ENCODE peak calls at places on chromosomes 11 and 22, in seven cellular contexts. One of them, this sample, is unnamed.

GRCh38 chr22:22571862-22572261 is 12.8 kb upstream of the PRAME start:
- DNase-seq in fibroblast of lung: no peak
- DNase-seq in mammary epithelial cell: no peak
- DNase-seq in SK-N-MC: no peak
- DNase-seq in hepatocyte: no peak
- DNase-seq in K562: no peak
- DNase-seq in MM.1S: no peak
- DNase-seq in this sample: no peak

GRCh38 chr22:39356464-39356863 is 6.7 kb downstream of the SYNGR1 start:
- DNase-seq in fibroblast of lung: no peak
- DNase-seq in mammary epithelial cell: no peak
- DNase-seq in SK-N-MC: no peak
- DNase-seq in hepatocyte: no peak
- DNase-seq in K562: no peak
- DNase-seq in MM.1S: no peak
- DNase-seq in this sample: no peak

GRCh38 chr11:83140691-83141455 is 16.1 kb upstream of the PCF11 start:
- DNase-seq in fibroblast of lung: no peak
- DNase-seq in mammary epithelial cell: no peak
- DNase-seq in SK-N-MC: no peak
- DNase-seq in hepatocyte: no peak
- DNase-seq in K562: no peak
- DNase-seq in MM.1S: no peak
- DNase-seq in this sample: no peak

GRCh38 chr22:22702874-22703570 is 58.6 kb downstream of the GGTLC2 start:
- DNase-seq in fibroblast of lung: no peak
- DNase-seq in mammary epithelial cell: no peak
- DNase-seq in SK-N-MC: no peak
- DNase-seq in hepatocyte: no peak
- DNase-seq in K562: no peak
- DNase-seq in MM.1S: no peak
- DNase-seq in this sample: no peak

GRCh38 chr22:41181349-41182241 is 23.5 kb upstream of the L3MBTL2 start:
- DNase-seq in fibroblast of lung: peak
- DNase-seq in mammary epithelial cell: peak
- DNase-seq in SK-N-MC: no peak
- DNase-seq in hepatocyte: no peak
- DNase-seq in K562: no peak
- DNase-seq in MM.1S: no peak
- DNase-seq in this sample: peak

GRCh38 chr11:62450543-62451242 is 31.9 kb downstream of the SCGB1A1 start:
- DNase-seq in fibroblast of lung: no peak
- DNase-seq in mammary epithelial cell: no peak
- DNase-seq in SK-N-MC: no peak
- DNase-seq in hepatocyte: no peak
- DNase-seq in K562: no peak
- DNase-seq in MM.1S: no peak
- DNase-seq in this sample: no peak

GRCh38 chr11:7548659-7549283 is 35.0 kb downstream of the PPFIBP2 start:
- DNase-seq in fibroblast of lung: no peak
- DNase-seq in mammary epithelial cell: no peak
- DNase-seq in SK-N-MC: no peak
- DNase-seq in hepatocyte: peak
- DNase-seq in K562: no peak
- DNase-seq in MM.1S: peak
- DNase-seq in this sample: no peak

GRCh38 chr11:127766734-127767133 is 766.2 kb upstream of the KIRREL3 start:
- DNase-seq in fibroblast of lung: no peak
- DNase-seq in mammary epithelial cell: no peak
- DNase-seq in SK-N-MC: no peak
- DNase-seq in hepatocyte: no peak
- DNase-seq in K562: no peak
- DNase-seq in MM.1S: no peak
- DNase-seq in this sample: no peak

GRCh38 chr11:3030289-3031070 is 26.7 kb downstream of the CARS1 start:
- DNase-seq in fibroblast of lung: no peak
- DNase-seq in mammary epithelial cell: no peak
- DNase-seq in SK-N-MC: no peak
- DNase-seq in hepatocyte: no peak
- DNase-seq in K562: no peak
- DNase-seq in MM.1S: no peak
- DNase-seq in this sample: no peak

GRCh38 chr11:64295760-64296159 is 4.4 kb upstream of the CATSPERZ start:
- DNase-seq in fibroblast of lung: no peak
- DNase-seq in mammary epithelial cell: no peak
- DNase-seq in SK-N-MC: no peak
- DNase-seq in hepatocyte: no peak
- DNase-seq in K562: no peak
- DNase-seq in MM.1S: peak
- DNase-seq in this sample: no peak

GRCh38 chr11:64296236-64296635 is 3.9 kb upstream of the CATSPERZ start:
- DNase-seq in fibroblast of lung: no peak
- DNase-seq in mammary epithelial cell: no peak
- DNase-seq in SK-N-MC: no peak
- DNase-seq in hepatocyte: no peak
- DNase-seq in K562: no peak
- DNase-seq in MM.1S: peak
- DNase-seq in this sample: no peak

GRCh38 chr11:64298966-64299846 is 952 bp upstream of the CATSPERZ start:
- DNase-seq in fibroblast of lung: no peak
- DNase-seq in mammary epithelial cell: no peak
- DNase-seq in SK-N-MC: no peak
- DNase-seq in hepatocyte: peak
- DNase-seq in K562: no peak
- DNase-seq in MM.1S: peak
- DNase-seq in this sample: no peak

GRCh38 chr11:64296830-64297721 is 3.1 kb upstream of the CATSPERZ start:
- DNase-seq in fibroblast of lung: no peak
- DNase-seq in mammary epithelial cell: no peak
- DNase-seq in SK-N-MC: no peak
- DNase-seq in hepatocyte: peak
- DNase-seq in K562: no peak
- DNase-seq in MM.1S: no peak
- DNase-seq in this sample: no peak

DNA sequence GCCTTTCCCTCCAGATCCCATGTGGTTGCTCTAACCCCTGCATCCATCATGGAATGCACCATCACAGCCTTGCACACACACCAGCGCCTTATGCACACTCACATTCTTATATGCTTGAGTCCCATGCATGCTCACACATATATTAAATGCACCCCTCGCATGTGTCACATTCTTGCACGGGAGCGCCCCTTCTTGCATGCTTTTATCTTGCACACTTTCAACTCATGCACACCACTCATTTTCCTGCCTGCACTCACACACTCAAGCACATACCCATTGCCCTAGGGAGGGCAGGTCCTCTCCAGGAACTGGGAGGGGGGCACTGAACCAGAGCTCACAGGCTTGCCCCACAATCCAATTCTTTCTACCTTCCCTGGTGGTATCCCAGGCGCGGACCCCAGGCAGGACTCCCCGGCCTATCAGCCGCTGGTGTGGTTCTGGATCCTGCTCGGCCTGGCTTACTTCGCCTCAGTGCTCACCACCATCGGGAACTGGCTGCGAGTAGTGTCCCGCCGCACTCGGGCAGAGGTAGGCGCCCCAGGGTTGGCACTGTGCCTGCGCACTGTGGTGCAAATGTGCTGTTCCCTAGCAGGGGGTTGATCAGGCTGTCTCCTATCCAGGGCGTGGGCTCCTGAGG is 2.3 kb upstream of the CATSPERZ start:
- DNase-seq in fibroblast of lung: no peak
- DNase-seq in mammary epithelial cell: no peak
- DNase-seq in SK-N-MC: no peak
- DNase-seq in hepatocyte: no peak
- DNase-seq in K562: no peak
- DNase-seq in MM.1S: peak
- DNase-seq in this sample: no peak
- TF ChIP-seq EZH2 in fibroblast of lung: no peak
- TF ChIP-seq EZH2 in mammary epithelial cell: no peak
- TF ChIP-seq EZH2 in SK-N-MC: no peak
- TF ChIP-seq EZH2 in hepatocyte: no peak
- TF ChIP-seq EZH2 in K562: no peak
- TF ChIP-seq EZH2 in MM.1S: no peak
- TF ChIP-seq EZH2 in this sample: peak

GRCh38 chr11:9002920-9003572 is 755 bp downstream of the NRIP3 start:
- DNase-seq in fibroblast of lung: no peak
- DNase-seq in mammary epithelial cell: no peak
- DNase-seq in SK-N-MC: no peak
- DNase-seq in hepatocyte: no peak
- DNase-seq in K562: no peak
- DNase-seq in MM.1S: no peak
- DNase-seq in this sample: no peak

GRCh38 chr11:9005087-9005486 is 1.3 kb upstream of the NRIP3 start:
- DNase-seq in fibroblast of lung: no peak
- DNase-seq in mammary epithelial cell: no peak
- DNase-seq in SK-N-MC: no peak
- DNase-seq in hepatocyte: no peak
- DNase-seq in K562: no peak
- DNase-seq in MM.1S: no peak
- DNase-seq in this sample: no peak

GRCh38 chr11:9001736-9002135 is 2.1 kb downstream of the NRIP3 start:
- DNase-seq in fibroblast of lung: peak
- DNase-seq in mammary epithelial cell: peak
- DNase-seq in SK-N-MC: no peak
- DNase-seq in hepatocyte: peak
- DNase-seq in K562: no peak
- DNase-seq in MM.1S: no peak
- DNase-seq in this sample: peak

GRCh38 chr11:9003573-9004309 is at the start of gene NRIP3:
- DNase-seq in fibroblast of lung: peak
- DNase-seq in mammary epithelial cell: peak
- DNase-seq in SK-N-MC: no peak
- DNase-seq in hepatocyte: peak
- DNase-seq in K562: peak
- DNase-seq in MM.1S: no peak
- DNase-seq in this sample: peak

DNA sequence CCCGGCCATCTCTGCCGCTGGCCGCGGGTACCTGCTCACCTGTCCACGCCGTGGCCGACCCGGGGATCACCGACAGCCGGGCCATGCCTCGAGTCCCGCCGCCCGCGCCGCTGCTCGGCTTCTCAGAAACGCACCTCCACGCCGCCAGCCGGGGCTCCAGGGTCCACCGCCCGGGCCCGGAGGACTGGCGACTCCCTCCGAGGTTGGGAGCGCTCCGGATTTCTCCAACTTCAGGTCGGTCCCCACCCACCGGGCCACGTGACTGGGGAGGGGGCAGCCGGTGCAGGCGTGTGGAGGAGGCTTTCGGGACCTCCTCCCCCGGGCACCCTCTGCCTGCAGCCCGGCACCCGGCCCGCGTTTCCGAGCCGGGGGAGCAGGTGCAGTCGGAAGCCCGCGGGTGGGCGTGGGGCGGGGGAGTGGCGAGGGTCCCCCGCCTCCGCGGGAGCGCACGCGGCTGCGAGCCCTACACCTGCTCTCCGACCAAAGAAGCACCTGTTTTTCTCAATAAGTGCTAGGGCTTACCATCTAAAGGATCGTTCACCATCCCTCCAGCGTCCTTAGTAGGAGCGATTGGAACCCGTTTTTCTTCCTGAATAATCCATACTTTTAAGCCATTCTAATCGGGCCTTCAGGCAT is 627 bp upstream of the NRIP3 start:
- DNase-seq in fibroblast of lung: no peak
- DNase-seq in mammary epithelial cell: no peak
- DNase-seq in SK-N-MC: no peak
- DNase-seq in hepatocyte: peak
- DNase-seq in K562: peak
- DNase-seq in MM.1S: no peak
- DNase-seq in this sample: no peak
- TF ChIP-seq EZH2 in fibroblast of lung: peak
- TF ChIP-seq EZH2 in mammary epithelial cell: no peak
- TF ChIP-seq EZH2 in SK-N-MC: no peak
- TF ChIP-seq EZH2 in hepatocyte: no peak
- TF ChIP-seq EZH2 in K562: no peak
- TF ChIP-seq EZH2 in MM.1S: no peak
- TF ChIP-seq EZH2 in this sample: peak

GRCh38 chr11:119741369-119742262 is 12.6 kb upstream of the NECTIN1 start:
- DNase-seq in fibroblast of lung: no peak
- DNase-seq in mammary epithelial cell: no peak
- DNase-seq in SK-N-MC: no peak
- DNase-seq in hepatocyte: peak
- DNase-seq in K562: peak
- DNase-seq in MM.1S: peak
- DNase-seq in this sample: no peak

GRCh38 chr11:119742263-119742861 is 13.4 kb upstream of the NECTIN1 start:
- DNase-seq in fibroblast of lung: peak
- DNase-seq in mammary epithelial cell: no peak
- DNase-seq in SK-N-MC: no peak
- DNase-seq in hepatocyte: peak
- DNase-seq in K562: peak
- DNase-seq in MM.1S: no peak
- DNase-seq in this sample: no peak

GRCh38 chr11:119744577-119744976 is 15.6 kb upstream of the NECTIN1 start:
- DNase-seq in fibroblast of lung: no peak
- DNase-seq in mammary epithelial cell: no peak
- DNase-seq in SK-N-MC: no peak
- DNase-seq in hepatocyte: no peak
- DNase-seq in K562: no peak
- DNase-seq in MM.1S: no peak
- DNase-seq in this sample: no peak

GRCh38 chr11:119745112-119745511 is 16.1 kb upstream of the NECTIN1 start:
- DNase-seq in fibroblast of lung: no peak
- DNase-seq in mammary epithelial cell: no peak
- DNase-seq in SK-N-MC: no peak
- DNase-seq in hepatocyte: no peak
- DNase-seq in K562: no peak
- DNase-seq in MM.1S: no peak
- DNase-seq in this sample: no peak

GRCh38 chr11:119743041-119743440 is 14.0 kb upstream of the NECTIN1 start:
- DNase-seq in fibroblast of lung: no peak
- DNase-seq in mammary epithelial cell: no peak
- DNase-seq in SK-N-MC: no peak
- DNase-seq in hepatocyte: no peak
- DNase-seq in K562: no peak
- DNase-seq in MM.1S: no peak
- DNase-seq in this sample: no peak
- TF ChIP-seq EZH2 in fibroblast of lung: no peak
- TF ChIP-seq EZH2 in mammary epithelial cell: no peak
- TF ChIP-seq EZH2 in SK-N-MC: no peak
- TF ChIP-seq EZH2 in hepatocyte: no peak
- TF ChIP-seq EZH2 in K562: no peak
- TF ChIP-seq EZH2 in MM.1S: no peak
- TF ChIP-seq EZH2 in this sample: no peak

DNA sequence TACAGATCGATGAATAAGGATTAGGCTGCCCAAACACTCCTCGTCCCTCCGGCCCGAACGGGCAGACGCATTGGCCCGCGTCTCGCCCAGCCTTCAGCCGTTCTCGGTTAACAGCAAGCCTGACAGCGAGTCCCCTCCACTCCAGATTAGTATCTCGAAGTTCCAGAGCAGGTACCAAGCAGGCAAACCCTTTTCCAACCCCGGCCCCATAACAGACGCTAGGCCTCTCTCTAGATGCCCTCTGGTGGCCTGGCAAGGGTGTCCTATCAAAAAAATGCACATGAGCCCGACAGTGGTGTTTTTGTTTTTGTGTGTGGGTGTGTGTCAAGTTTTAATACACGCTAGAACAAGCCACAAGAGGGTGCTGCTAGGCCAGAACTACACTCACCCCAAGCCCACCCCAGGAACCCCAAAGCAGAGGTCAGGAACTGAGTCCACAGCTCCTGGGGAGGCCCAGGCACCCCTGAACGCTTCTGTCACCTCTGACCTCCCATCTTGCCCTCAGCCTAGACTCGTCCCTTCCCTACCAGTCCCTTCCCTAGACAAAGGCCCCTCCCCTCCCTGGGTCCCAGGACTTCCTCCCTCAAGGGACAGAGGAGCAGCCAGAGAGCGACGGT is 658 bp upstream of the ARFGAP2 start:
- DNase-seq in fibroblast of lung: peak
- DNase-seq in mammary epithelial cell: peak
- DNase-seq in SK-N-MC: peak
- DNase-seq in hepatocyte: peak
- DNase-seq in K562: peak
- DNase-seq in MM.1S: peak
- DNase-seq in this sample: peak
- TF ChIP-seq EZH2 in fibroblast of lung: no peak
- TF ChIP-seq EZH2 in mammary epithelial cell: no peak
- TF ChIP-seq EZH2 in SK-N-MC: no peak
- TF ChIP-seq EZH2 in hepatocyte: no peak
- TF ChIP-seq EZH2 in K562: no peak
- TF ChIP-seq EZH2 in MM.1S: no peak
- TF ChIP-seq EZH2 in this sample: no peak